ENCODE peak calls at places on chromosomes 16 and 17, in seven cellular contexts. J, L, X, V, A, D and N are unnamed samples.

GRCh38 chr16:46733319-46733830 is 14.8 kb downstream of the MYLK3 start:
- DNase-seq in J (no peak), L (no peak), X (no peak), V (no peak), A (no peak), D (no peak), N (no peak)

GRCh38 chr16:85396879-85397871 is 215.9 kb upstream of the GSE1 start:
- DNase-seq in J (peak; percentile 14), L (no peak), X (no peak), V (peak; percentile 76), A (no peak), D (peak; percentile 39), N (no peak)

GRCh38 chr17:42675984-42676423 is 790 bp downstream of the PLEKHH3 start:
- DNase-seq in J (peak; percentile 74), L (peak; percentile 45), X (no peak), V (no peak), A (no peak), D (no peak), N (no peak)

GRCh38 chr16:67987460-67988160 is 7.3 kb upstream of the DPEP3 start:
- DNase-seq in J (no peak), L (no peak), X (no peak), V (no peak), A (no peak), D (no peak), N (no peak)

GRCh38 chr16:66344533-66345145 is 21.9 kb upstream of the CDH5 start:
- DNase-seq in J (no peak), L (peak; percentile 33), X (no peak), V (peak; percentile 71), A (no peak), D (no peak), N (no peak)

GRCh38 chr16:81527477-81528178 is 83.0 kb downstream of the CMIP start:
- DNase-seq in J (no peak), L (no peak), X (no peak), V (no peak), A (no peak), D (no peak), N (no peak)

GRCh38 chr17:66964930-66965800 is 658 bp downstream of the CACNG4 start:
- DNase-seq in J (no peak), L (no peak), X (no peak), V (peak; percentile 93), A (no peak), D (no peak), N (no peak)

GRCh38 chr16:27639588-27640276 is 89.8 kb downstream of the KATNIP start:
- DNase-seq in J (no peak), L (peak; percentile 50), X (no peak), V (peak; percentile 78), A (peak; percentile 21), D (no peak), N (peak; percentile 44)

GRCh38 chr16:86029131-86029741 is 130.3 kb downstream of the IRF8 start:
- DNase-seq in J (peak; percentile 60), L (peak; percentile 17), X (no peak), V (peak; percentile 58), A (no peak), D (no peak), N (peak; percentile 9)

GRCh38 chr16:57635266-57636097 is 7.1 kb downstream of the ADGRG1 start:
- DNase-seq in J (no peak), L (no peak), X (no peak), V (no peak), A (no peak), D (peak; percentile 84), N (no peak)

GRCh38 chr16:11596572-11597226 is 10.0 kb upstream of the LITAF start:
- DNase-seq in J (no peak), L (no peak), X (no peak), V (no peak), A (no peak), D (no peak), N (no peak)

GRCh38 chr17:82350182-82351030 is 8.6 kb upstream of the TEX19 start:
- DNase-seq in J (peak; percentile 9), L (peak; percentile 28), X (no peak), V (peak; percentile 79), A (peak; percentile 56), D (no peak), N (no peak)

GRCh38 chr16:68242926-68243858 is 2.0 kb upstream of the PLA2G15 start:
- DNase-seq in J (no peak), L (no peak), X (no peak), V (no peak), A (no peak), D (no peak), N (no peak)

GRCh38 chr16:24776486-24777220 is 47.2 kb downstream of the TNRC6A start:
- DNase-seq in J (peak; percentile 27), L (peak; percentile 55), X (no peak), V (no peak), A (no peak), D (peak; percentile 62), N (no peak)

GRCh38 chr17:42832213-42832933 is 824 bp upstream of the PSME3 start:
- DNase-seq in J (no peak), L (no peak), X (no peak), V (no peak), A (no peak), D (no peak), N (no peak)

GRCh38 chr17:74922694-74923537 is at the start of gene USH1G:
- DNase-seq in J (no peak), L (no peak), X (no peak), V (peak; percentile 79), A (no peak), D (no peak), N (no peak)

GRCh38 chr17:2904135-2904534 is 107.9 kb downstream of the RAP1GAP2 start:
- DNase-seq in J (peak; percentile 70), L (peak; percentile 22), X (no peak), V (no peak), A (no peak), D (no peak), N (no peak)

GRCh38 chr17:8481703-8482102 is 46.0 kb downstream of the NDEL1 start:
- DNase-seq in J (no peak), L (no peak), X (no peak), V (peak; percentile 41), A (no peak), D (no peak), N (no peak)

DNA sequence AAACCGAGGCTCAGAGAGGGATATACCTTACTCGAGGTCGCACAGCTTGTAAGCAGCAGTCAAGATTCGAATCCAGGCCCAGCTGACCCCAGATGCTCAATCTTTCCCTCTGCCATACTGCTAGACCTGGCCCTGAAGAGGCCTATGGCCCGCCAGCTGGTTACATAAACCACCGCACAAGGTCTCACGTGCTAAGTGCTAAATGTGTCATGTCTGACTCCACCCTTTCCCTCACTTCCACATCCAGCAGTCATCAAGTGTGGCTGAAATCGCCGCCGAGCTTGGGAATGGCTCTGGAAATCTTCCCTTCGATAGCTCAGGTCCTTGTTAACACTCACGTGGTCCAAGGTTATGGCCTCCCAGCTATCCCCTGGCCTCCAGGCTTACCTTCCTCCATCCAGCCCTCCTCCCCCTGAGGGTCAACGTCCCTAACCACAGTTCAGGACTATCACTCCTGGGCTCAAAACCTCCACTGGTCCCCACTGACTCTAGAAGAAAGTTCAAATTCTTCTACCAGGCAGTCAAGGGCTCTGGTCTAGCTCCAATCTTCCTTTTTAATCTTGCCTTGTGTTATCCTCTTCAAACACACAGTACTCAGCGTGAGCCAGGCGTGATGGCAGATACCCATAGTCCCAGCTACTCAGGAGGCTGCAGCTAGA is 3.5 kb downstream of the ZBTB4 start:
- DNase-seq in J (peak; percentile 42), L (peak; percentile 83), X (no peak), V (no peak), A (no peak), D (no peak), N (no peak)
- H3K4me3 ChIP-seq in J (no peak overlapping the region), L (peak overlapping the region; percentile 16), X (no peak overlapping the region), V (no peak overlapping the region), A (no peak overlapping the region), D (no peak overlapping the region), N (no peak overlapping the region)

DNA sequence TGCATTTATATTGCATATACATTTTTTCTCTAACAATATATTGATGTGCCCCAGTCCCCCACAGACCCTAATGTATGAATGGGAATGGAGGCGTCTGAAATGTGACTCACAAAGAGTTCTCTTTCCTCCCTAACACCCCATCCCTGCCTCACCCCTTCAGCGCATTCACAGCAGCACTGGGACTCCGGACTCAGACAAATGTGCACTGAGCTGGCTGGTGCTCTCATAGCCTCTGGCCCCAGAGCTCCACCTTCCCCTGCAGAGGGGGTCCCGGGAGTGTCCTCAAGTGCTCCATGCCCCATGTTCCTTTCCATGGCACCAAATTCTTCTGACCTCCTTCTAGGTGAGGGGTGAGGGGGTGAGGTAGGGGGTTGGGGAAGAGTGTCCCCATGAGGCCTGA is 20.6 kb downstream of the NPTX1 start:
- DNase-seq in J (no peak), L (no peak), X (no peak), V (no peak), A (no peak), D (no peak), N (no peak)
- H3K4me3 ChIP-seq in J (no peak overlapping the region), L (peak overlapping the region; percentile 77), X (peak overlapping the region; percentile 89), V (peak overlapping the region; percentile 90), A (peak overlapping the region; percentile 82), D (peak overlapping the region; percentile 96), N (peak overlapping the region; percentile 77)

GRCh38 chr16:69927056-69927757 is 23.9 kb upstream of the CLEC18A start:
- DNase-seq in J (peak; percentile 66), L (peak; percentile 77), X (no peak), V (no peak), A (no peak), D (no peak), N (no peak)
- H3K4me3 ChIP-seq in J (peak overlapping the region; percentile 52), L (no peak overlapping the region), X (peak overlapping the region; percentile 16), V (no peak overlapping the region), A (no peak overlapping the region), D (no peak overlapping the region), N (no peak overlapping the region)

GRCh38 chr17:80358861-80359260 is 56.1 kb upstream of the ENDOV start:
- DNase-seq in J (no peak), L (no peak), X (no peak), V (no peak), A (no peak), D (no peak), N (no peak)

GRCh38 chr17:80353718-80354275 is 61.2 kb upstream of the ENDOV start:
- DNase-seq in J (no peak), L (no peak), X (no peak), V (no peak), A (no peak), D (no peak), N (no peak)

GRCh38 chr17:80354381-80354780 is 60.6 kb upstream of the ENDOV start:
- DNase-seq in J (no peak), L (no peak), X (no peak), V (no peak), A (no peak), D (no peak), N (no peak)

GRCh38 chr17:80358131-80358530 is 56.8 kb upstream of the ENDOV start:
- DNase-seq in J (no peak), L (no peak), X (no peak), V (no peak), A (no peak), D (no peak), N (no peak)

DNA sequence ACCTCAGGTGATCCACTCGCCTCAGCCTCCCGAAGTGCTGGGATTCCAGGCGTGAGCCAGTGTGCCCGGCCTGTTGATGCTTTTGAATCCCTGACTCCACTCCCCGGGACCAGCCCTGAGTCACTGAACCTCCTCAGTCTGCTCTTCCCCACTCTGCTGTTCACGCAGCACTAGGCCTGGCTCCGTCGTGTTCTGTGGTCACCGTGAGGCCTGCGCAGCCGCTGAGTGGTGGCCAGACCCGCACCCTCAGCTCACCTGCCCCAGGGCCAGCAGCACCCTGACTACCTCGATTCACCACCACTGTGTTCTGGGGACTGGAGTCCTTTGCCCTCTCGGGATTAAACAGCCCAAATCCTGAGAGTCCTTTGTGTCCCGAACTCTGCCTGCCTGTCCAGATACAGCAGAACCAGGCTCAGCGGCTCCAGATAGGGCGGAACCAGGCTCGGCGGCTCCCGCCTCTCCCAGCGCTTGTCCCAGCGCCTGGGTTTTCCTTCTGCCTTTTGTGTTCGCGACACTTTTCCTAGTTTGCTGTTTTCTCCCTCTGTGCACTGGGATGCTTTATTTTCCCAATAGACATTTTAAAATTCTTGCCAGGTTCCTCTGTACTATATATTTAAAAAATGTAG is 58.6 kb upstream of the ENDOV start:
- DNase-seq in J (no peak), L (no peak), X (no peak), V (no peak), A (no peak), D (no peak), N (no peak)
- H3K4me3 ChIP-seq in J (no peak overlapping the region), L (no peak overlapping the region), X (no peak overlapping the region), V (no peak overlapping the region), A (no peak overlapping the region), D (no peak overlapping the region), N (no peak overlapping the region)